ENCODE peak calls at places on chromosomes 7 and 10, in six cellular contexts. T is CD4-positive, CD25-positive, alpha-beta regulatory T cell; W is effector memory CD4-positive, alpha-beta T cell; L is PC-3; K is CD4-positive, alpha-beta T cell; R is left ventricle myocardium inferior. V is an unnamed sample.
A peak's percentile ranks its signal among the peaks of the same experiment; 100 is the strongest.

GRCh38 chr10:26890956-26891355 is 30.2 kb upstream of the ABI1 start:
- DNase-seq in T (peak; percentile 21), W (no peak), L (peak; percentile 82), K (peak; percentile 6), R (no peak), V (no peak)

GRCh38 chr10:1049425-1049958 is 573 bp upstream of the IDI1 start:
- DNase-seq in T (no peak), W (no peak), L (peak; percentile 6), K (no peak), R (no peak), V (no peak)

GRCh38 chr10:48557511-48558123 is 47.3 kb downstream of the ARHGAP22 start:
- DNase-seq in T (no peak), W (no peak), L (no peak), K (no peak), R (no peak), V (no peak)

GRCh38 chr7:48337012-48337621 is 165.9 kb downstream of the ABCA13 start:
- DNase-seq in T (no peak), W (no peak), L (peak; percentile 68), K (no peak), R (no peak), V (no peak)

GRCh38 chr10:11457336-11457735 is 154.1 kb downstream of the USP6NL start:
- DNase-seq in T (no peak), W (no peak), L (no peak), K (no peak), R (no peak), V (no peak)

GRCh38 chr7:151876899-151877777 is at the start of gene PRKAG2:
- DNase-seq in T (peak; percentile 75), W (peak; percentile 42), L (peak; percentile 35), K (peak; percentile 57), R (peak; percentile 80), V (peak; percentile 62)

GRCh38 chr10:88254091-88254490 is 329.0 kb downstream of the RNLS start:
- DNase-seq in T (no peak), W (no peak), L (no peak), K (no peak), R (no peak), V (no peak)

GRCh38 chr7:2069472-2069860 is 163.3 kb downstream of the MAD1L1 start:
- DNase-seq in T (no peak), W (no peak), L (no peak), K (no peak), R (no peak), V (no peak)

GRCh38 chr7:132697032-132697431 is 120.8 kb upstream of the PLXNA4 start:
- DNase-seq in T (no peak), W (no peak), L (no peak), K (no peak), R (no peak), V (no peak)

GRCh38 chr7:92576296-92576695 is 13.9 kb downstream of the FAM133B start:
- DNase-seq in T (no peak), W (no peak), L (no peak), K (no peak), R (no peak), V (no peak)
- H3K9me3 ChIP-seq in T (no peaks in the 10 kb centered on the region), W (no peaks in the 10 kb centered on the region), L (no peaks in the 10 kb centered on the region), K (no peaks in the 10 kb centered on the region), R (no peaks in the 10 kb centered on the region), V (no peaks in the 10 kb centered on the region)

GRCh38 chr7:157715071-157715937 is 378.5 kb downstream of the DNAJB6 start:
- DNase-seq in T (no peak), W (no peak), L (no peak), K (no peak), R (no peak), V (no peak)
- H3K9me3 ChIP-seq in T (no peaks in the 10 kb centered on the region), W (no peaks in the 10 kb centered on the region), L (no peaks in the 10 kb centered on the region), K (no peaks in the 10 kb centered on the region), R (no peaks in the 10 kb centered on the region), V (no peaks in the 10 kb centered on the region)

DNA sequence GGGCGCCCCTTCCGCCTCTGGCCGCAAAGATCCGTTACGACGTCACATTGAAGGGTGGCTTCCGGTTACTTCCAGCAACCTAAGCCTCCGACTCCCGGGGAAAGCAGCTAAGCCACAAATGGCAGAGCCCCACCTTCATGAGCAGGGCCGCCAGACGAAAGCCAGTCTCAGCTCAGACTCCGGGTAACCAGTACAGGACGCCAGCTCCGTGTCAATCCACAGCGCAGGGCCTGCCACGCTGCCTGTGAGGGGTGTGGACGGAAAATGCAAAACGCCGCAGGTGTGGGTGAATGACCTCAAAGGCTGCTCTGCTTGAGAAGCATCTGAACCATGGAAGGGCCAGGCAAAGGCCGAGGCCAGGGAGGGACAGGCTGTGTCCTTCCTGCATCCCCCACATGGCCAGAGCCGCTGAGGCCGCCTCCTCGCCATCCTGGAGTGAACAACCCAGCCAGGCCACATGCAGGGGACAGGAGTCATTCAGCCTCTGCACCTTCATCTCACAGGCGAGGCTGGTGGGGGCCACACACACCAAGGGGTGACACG is 53.5 kb upstream of the PPP2R2D start:
- DNase-seq in T (no peak), W (no peak), L (no peak), K (no peak), R (no peak), V (no peak)
- H3K9me3 ChIP-seq in T (no peaks in the 10 kb centered on the region), W (no peaks in the 10 kb centered on the region), L (no peaks in the 10 kb centered on the region), K (no peaks in the 10 kb centered on the region), R (no peaks in the 10 kb centered on the region), V (peaks cover 4% of the 10 kb centered on the region)

DNA sequence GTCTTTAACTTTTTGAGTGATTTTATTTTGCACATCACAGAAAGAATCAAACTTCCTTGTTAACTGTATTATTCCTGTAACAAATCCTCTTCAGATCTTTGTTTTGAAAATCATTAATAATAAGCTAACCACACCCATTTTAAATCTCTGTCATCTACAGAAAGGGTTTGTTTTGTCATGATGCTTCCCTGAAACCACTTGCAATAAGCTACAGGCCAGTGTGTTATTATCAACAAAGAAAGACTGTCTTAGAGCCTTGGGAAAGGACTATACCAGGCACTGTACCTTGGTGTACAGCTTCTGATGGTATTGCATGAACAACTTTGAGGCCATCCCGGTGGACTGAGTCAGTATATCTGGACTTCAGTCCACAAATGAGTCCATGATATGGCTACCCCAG is 145.3 kb upstream of the FAM3C start:
- DNase-seq in T (no peak), W (no peak), L (no peak), K (no peak), R (no peak), V (no peak)
- H3K9me3 ChIP-seq in T (no peaks in the 10 kb centered on the region), W (no peaks in the 10 kb centered on the region), L (peaks cover 4% of the 10 kb centered on the region), K (no peaks in the 10 kb centered on the region), R (peaks cover 4% of the 10 kb centered on the region), V (no peaks in the 10 kb centered on the region)

DNA sequence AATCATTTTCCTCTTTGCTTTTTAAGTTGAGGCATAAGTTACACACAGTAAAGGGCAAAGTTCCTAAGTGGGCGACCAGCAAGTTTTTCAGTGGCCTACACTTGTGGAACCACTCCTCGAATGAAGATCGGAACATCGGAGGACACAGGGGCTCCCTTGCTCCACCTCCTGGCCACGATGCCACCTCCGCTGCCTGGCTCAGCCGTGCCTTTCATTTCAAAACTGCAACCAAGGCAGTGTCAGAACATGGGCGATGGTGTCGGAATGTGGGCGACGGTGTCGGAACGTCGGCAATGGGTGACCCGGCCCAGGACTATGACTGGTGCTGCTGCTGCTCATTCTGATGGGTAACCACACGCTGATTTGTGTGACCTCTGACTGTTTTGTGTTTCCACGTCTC is 9.6 kb upstream of the VIPR2 start:
- DNase-seq in T (no peak), W (no peak), L (peak; percentile 5), K (no peak), R (no peak), V (no peak)
- H3K9me3 ChIP-seq in T (no peaks in the 10 kb centered on the region), W (no peaks in the 10 kb centered on the region), L (no peaks in the 10 kb centered on the region), K (no peaks in the 10 kb centered on the region), R (no peaks in the 10 kb centered on the region), V (no peaks in the 10 kb centered on the region)

V was measured in T-helper 17 cell.